ENCODE peak calls at places on chromosomes 11 and 22, in nine cellular contexts. Q is iris pigment epithelial cell; F is ACHN; Z is H1; P is effector CD4-positive, alpha-beta T cell; J is posterior vena cava; K is posterior cingulate gyrus; N is fibroblast of pulmonary artery; G is HT1080. M is an unnamed sample.

GRCh38 chr11:10327254-10327653 is 22.4 kb downstream of the ADM start:
- DNase-seq in Q (peak), F (no peak), Z (no peak), P (no peak), J (no peak), K (no peak), N (peak), G (no peak), M (no peak)

GRCh38 chr22:45292675-45293402 is 8.1 kb downstream of the UPK3A start:
- DNase-seq in Q (no peak), F (no peak), Z (no peak), P (no peak), J (no peak), K (no peak), N (no peak), G (no peak), M (no peak)

GRCh38 chr11:57703341-57703740 is 8.7 kb downstream of the MED19 start:
- DNase-seq in Q (no peak), F (no peak), Z (no peak), P (no peak), J (no peak), K (no peak), N (no peak), G (no peak), M (no peak)

GRCh38 chr11:5317301-5317700 is 6.8 kb downstream of the OR51B2 start:
- DNase-seq in Q (no peak), F (no peak), Z (no peak), P (no peak), J (no peak), K (no peak), N (no peak), G (no peak), M (no peak)

GRCh38 chr22:18023509-18024275 is 669 bp downstream of the MICAL3 start:
- DNase-seq in Q (peak), F (peak), Z (peak), P (no peak), J (peak), K (peak), N (peak), G (peak), M (peak)

GRCh38 chr11:83971063-83971462 is 684.9 kb upstream of the CCDC90B start:
- DNase-seq in Q (peak), F (no peak), Z (no peak), P (no peak), J (no peak), K (no peak), N (peak), G (peak), M (no peak)

GRCh38 chr11:60899021-60899936 is 7.1 kb downstream of the PRPF19 start:
- DNase-seq in Q (peak), F (peak), Z (no peak), P (no peak), J (no peak), K (no peak), N (peak), G (peak), M (no peak)

GRCh38 chr22:46578251-46578823 is 40.9 kb upstream of the CELSR1 start:
- DNase-seq in Q (no peak), F (no peak), Z (no peak), P (no peak), J (peak), K (peak), N (no peak), G (no peak), M (no peak)

GRCh38 chr11:74325649-74326645 is 14.5 kb upstream of the P4HA3 start:
- DNase-seq in Q (peak), F (no peak), Z (no peak), P (no peak), J (peak), K (peak), N (peak), G (no peak), M (peak)

GRCh38 chr11:126051117-126051516 is 11.5 kb downstream of the CDON start:
- DNase-seq in Q (no peak), F (no peak), Z (no peak), P (no peak), J (no peak), K (no peak), N (no peak), G (no peak), M (no peak)

GRCh38 chr22:17726561-17727243 is 47.6 kb downstream of the BID start:
- DNase-seq in Q (peak), F (no peak), Z (no peak), P (no peak), J (no peak), K (no peak), N (peak), G (no peak), M (no peak)

GRCh38 chr11:118410055-118410745 is 8.8 kb downstream of the ATP5MG start:
- DNase-seq in Q (no peak), F (no peak), Z (no peak), P (no peak), J (no peak), K (no peak), N (no peak), G (no peak), M (no peak)

GRCh38 chr11:69661413-69661715 is 13.8 kb downstream of the LTO1 start:
- DNase-seq in Q (no peak), F (no peak), Z (no peak), P (no peak), J (peak), K (no peak), N (no peak), G (no peak), M (peak)

GRCh38 chr22:30265131-30265720 is 1.4 kb downstream of the OSM start:
- DNase-seq in Q (no peak), F (no peak), Z (no peak), P (no peak), J (no peak), K (no peak), N (no peak), G (no peak), M (no peak)

GRCh38 chr11:121104223-121104831 is 3.3 kb downstream of the TECTA start:
- DNase-seq in Q (no peak), F (no peak), Z (no peak), P (no peak), J (no peak), K (no peak), N (no peak), G (no peak), M (no peak)

GRCh38 chr11:71246559-71246958 is 5.8 kb downstream of the SHANK2 start:
- DNase-seq in Q (no peak), F (no peak), Z (no peak), P (no peak), J (peak), K (no peak), N (no peak), G (no peak), M (peak)

GRCh38 chr11:35330924-35331323 is 88.4 kb downstream of the SLC1A2 start:
- DNase-seq in Q (no peak), F (no peak), Z (no peak), P (peak), J (no peak), K (no peak), N (no peak), G (no peak), M (no peak)

GRCh38 chr11:127412722-127413121 is 412.2 kb upstream of the KIRREL3 start:
- DNase-seq in Q (no peak), F (no peak), Z (no peak), P (no peak), J (no peak), K (no peak), N (no peak), G (no peak), M (no peak)

GRCh38 chr11:41947392-41947791 is 487.9 kb upstream of the LRRC4C start:
- DNase-seq in Q (no peak), F (no peak), Z (no peak), P (no peak), J (no peak), K (no peak), N (no peak), G (no peak), M (no peak)

GRCh38 chr11:80084614-80085013 is 643.8 kb upstream of the TENM4 start:
- DNase-seq in Q (no peak), F (peak), Z (no peak), P (no peak), J (no peak), K (no peak), N (no peak), G (no peak), M (no peak)

GRCh38 chr11:112999518-112999917 is 38.3 kb downstream of the NCAM1 start:
- DNase-seq in Q (peak), F (no peak), Z (no peak), P (no peak), J (no peak), K (no peak), N (no peak), G (no peak), M (no peak)

GRCh38 chr11:46039990-46040389 is 81.3 kb downstream of the PHF21A start:
- DNase-seq in Q (peak), F (no peak), Z (no peak), P (no peak), J (no peak), K (no peak), N (peak), G (no peak), M (no peak)

GRCh38 chr11:76208438-76208828 is 2.1 kb upstream of the WNT11 start:
- DNase-seq in Q (no peak), F (no peak), Z (no peak), P (no peak), J (no peak), K (no peak), N (no peak), G (no peak), M (no peak)

GRCh38 chr11:119773016-119773415 is 44.0 kb upstream of the NECTIN1 start:
- DNase-seq in Q (no peak), F (no peak), Z (no peak), P (no peak), J (peak), K (no peak), N (no peak), G (no peak), M (no peak)

GRCh38 chr11:57812634-57813033 is 51.0 kb downstream of the CTNND1 start:
- DNase-seq in Q (no peak), F (no peak), Z (no peak), P (no peak), J (no peak), K (no peak), N (no peak), G (no peak), M (no peak)

GRCh38 chr11:128472128-128473110 is 114.9 kb downstream of the ETS1 start:
- DNase-seq in Q (peak), F (no peak), Z (no peak), P (peak), J (no peak), K (no peak), N (peak), G (peak), M (no peak)

GRCh38 chr22:23522642-23523251 is 57.3 kb downstream of the IGLL1 start:
- DNase-seq in Q (no peak), F (no peak), Z (no peak), P (no peak), J (peak), K (no peak), N (peak), G (no peak), M (no peak)

GRCh38 chr11:57978686-57979531 is 44.8 kb upstream of the OR9Q1 start:
- DNase-seq in Q (no peak), F (no peak), Z (no peak), P (no peak), J (no peak), K (no peak), N (no peak), G (no peak), M (no peak)

GRCh38 chr11:74581954-74582547 is 10.3 kb upstream of the POLD3 start:
- DNase-seq in Q (no peak), F (no peak), Z (no peak), P (no peak), J (no peak), K (no peak), N (no peak), G (no peak), M (no peak)

GRCh38 chr11:128615612-128616011 is 28.3 kb upstream of the ETS1 start:
- DNase-seq in Q (no peak), F (no peak), Z (no peak), P (no peak), J (no peak), K (no peak), N (no peak), G (no peak), M (no peak)

GRCh38 chr22:38674888-38675287 is 6.9 kb upstream of the TOMM22 start:
- DNase-seq in Q (no peak), F (no peak), Z (no peak), P (no peak), J (no peak), K (no peak), N (no peak), G (no peak), M (no peak)

M was measured in suprapubic skin.